ENCODE peak calls at places on chromosomes 6 and 20, in four cellular contexts. W is stomach; I is kidney; M is CD8-positive, alpha-beta T cell. T is an unnamed sample. For H3K4me1, the result is how much of the 10 kb centered on the place peaks cover.

GRCh38 chr20:37239026-37239451 is 22.6 kb downstream of the GHRH start:
- DNase-seq in W (no peak), I (no peak), M (no peak), T (no peak)

GRCh38 chr20:57509665-57510237 is 15.2 kb downstream of the CTCFL start:
- DNase-seq in W (peak), I (no peak), M (no peak), T (no peak)

GRCh38 chr6:34143884-34144580 is 1.9 kb downstream of the GRM4 start:
- DNase-seq in W (no peak), I (peak), M (peak), T (no peak)

GRCh38 chr6:55276745-55277627 is 50.3 kb upstream of the GFRAL start:
- DNase-seq in W (no peak), I (no peak), M (no peak), T (no peak)

GRCh38 chr6:148747493-148748160 is 797 bp downstream of the UST start:
- DNase-seq in W (peak), I (peak), M (peak), T (peak)

GRCh38 chr6:139474145-139475108 is 100.0 kb upstream of the CITED2 start:
- DNase-seq in W (no peak), I (no peak), M (no peak), T (peak)

GRCh38 chr6:31770860-31771259 is 6.3 kb downstream of the VWA7 start:
- DNase-seq in W (no peak), I (no peak), M (no peak), T (no peak)

GRCh38 chr6:167424060-167424673 is 99.3 kb downstream of the TTLL2 start:
- DNase-seq in W (peak), I (no peak), M (no peak), T (no peak)

GRCh38 chr20:11232249-11232648 is 558.5 kb upstream of the JAG1 start:
- DNase-seq in W (no peak), I (no peak), M (no peak), T (no peak)

GRCh38 chr20:6660441-6660840 is 107.0 kb upstream of the BMP2 start:
- DNase-seq in W (peak), I (peak), M (no peak), T (no peak)

GRCh38 chr6:138692978-138693909 is 80.3 kb upstream of the CCDC28A start:
- DNase-seq in W (peak), I (peak), M (peak), T (peak)

GRCh38 chr20:63895886-63896135 is 885 bp downstream of the DNAJC5 start:
- DNase-seq in W (no peak), I (no peak), M (no peak), T (no peak)

GRCh38 chr6:47057830-47058540 is 15.9 kb upstream of the ADGRF1 start:
- DNase-seq in W (no peak), I (no peak), M (no peak), T (no peak)

GRCh38 chr6:113160716-113161115 is 696.4 kb upstream of the MARCKS start:
- DNase-seq in W (no peak), I (no peak), M (no peak), T (no peak)

GRCh38 chr6:163483107-163483506 is 68.6 kb downstream of the QKI start:
- DNase-seq in W (no peak), I (no peak), M (no peak), T (no peak)

GRCh38 chr20:45890077-45890996 is 671 bp downstream of the NEURL2 start:
- DNase-seq in W (peak), I (peak), M (peak), T (peak)

GRCh38 chr20:59217162-59217561 is 53.5 kb downstream of the ZNF831 start:
- DNase-seq in W (no peak), I (no peak), M (no peak), T (no peak)

GRCh38 chr6:75169689-75170088 is 36.2 kb downstream of the COL12A1 start:
- DNase-seq in W (no peak), I (no peak), M (no peak), T (no peak)

GRCh38 chr20:13221673-13222318 is 722 bp downstream of the ISM1 start:
- DNase-seq in W (no peak), I (peak), M (peak), T (no peak)

GRCh38 chr6:136751478-136751956 is 40.8 kb downstream of the MAP3K5 start:
- DNase-seq in W (no peak), I (no peak), M (peak), T (no peak)

GRCh38 chr6:147043994-147044477 is 160.2 kb upstream of the STXBP5 start:
- DNase-seq in W (no peak), I (no peak), M (no peak), T (no peak)

GRCh38 chr6:105317607-105318533 is 85.0 kb downstream of the PREP start:
- DNase-seq in W (no peak), I (no peak), M (peak), T (no peak)

GRCh38 chr20:33554914-33555420 is 65.1 kb downstream of the CBFA2T2 start:
- DNase-seq in W (no peak), I (no peak), M (peak), T (no peak)

GRCh38 chr20:26208296-26209091 is 511.8 kb upstream of the ZNF337 start:
- DNase-seq in W (no peak), I (peak), M (peak), T (no peak)

GRCh38 chr6:147421903-147422302 is 86.6 kb upstream of the SAMD5 start:
- DNase-seq in W (no peak), I (no peak), M (no peak), T (no peak)

GRCh38 chr6:121523628-121524027 is 88.2 kb downstream of the GJA1 start:
- DNase-seq in W (no peak), I (no peak), M (no peak), T (no peak)

GRCh38 chr6:121522265-121522664 is 86.8 kb downstream of the GJA1 start:
- DNase-seq in W (no peak), I (no peak), M (no peak), T (no peak)

GRCh38 chr6:121522771-121523386 is 87.4 kb downstream of the GJA1 start:
- DNase-seq in W (no peak), I (no peak), M (no peak), T (no peak)

GRCh38 chr6:121520337-121521163 is 85.1 kb downstream of the GJA1 start:
- DNase-seq in W (no peak), I (no peak), M (no peak), T (no peak)

GRCh38 chr6:121521164-121521555 is 85.7 kb downstream of the GJA1 start:
- DNase-seq in W (no peak), I (no peak), M (no peak), T (no peak)
- H3K27ac ChIP-seq in W (no peak), I (no peak), M (no peak), T (no peak)

GRCh38 chr6:13445744-13446115 is 41.7 kb downstream of the GFOD1 start:
- DNase-seq in W (no peak), I (no peak), M (no peak), T (no peak)
- H3K4me1 ChIP-seq in W (half or more), I (under half), M (under half), T (under half)

GRCh38 chr20:61808497-61808896 is 257.2 kb downstream of the TAF4 start:
- DNase-seq in W (no peak), I (peak), M (no peak), T (no peak)
- H3K27ac ChIP-seq in W (no peak), I (no peak), M (no peak), T (no peak)

GRCh38 chr20:47029845-47030244 is 135.2 kb downstream of the EYA2 start:
- DNase-seq in W (no peak), I (no peak), M (no peak), T (no peak)

GRCh38 chr20:47031821-47032220 is 137.2 kb downstream of the EYA2 start:
- DNase-seq in W (no peak), I (no peak), M (no peak), T (no peak)

GRCh38 chr20:47030271-47030810 is 135.7 kb downstream of the EYA2 start:
- DNase-seq in W (no peak), I (no peak), M (no peak), T (no peak)

GRCh38 chr20:47032969-47033578 is 138.4 kb downstream of the EYA2 start:
- DNase-seq in W (no peak), I (no peak), M (no peak), T (no peak)

GRCh38 chr20:47031028-47031427 is 136.4 kb downstream of the EYA2 start:
- DNase-seq in W (no peak), I (no peak), M (no peak), T (no peak)
- H3K4me1 ChIP-seq in W (under half), I (under half), M (under half), T (under half)

GRCh38 chr6:133757330-133757729 is 131.6 kb upstream of the TCF21 start:
- DNase-seq in W (no peak), I (no peak), M (no peak), T (no peak)
- H3K27ac ChIP-seq in W (peak), I (no peak), M (no peak), T (no peak)

DNA sequence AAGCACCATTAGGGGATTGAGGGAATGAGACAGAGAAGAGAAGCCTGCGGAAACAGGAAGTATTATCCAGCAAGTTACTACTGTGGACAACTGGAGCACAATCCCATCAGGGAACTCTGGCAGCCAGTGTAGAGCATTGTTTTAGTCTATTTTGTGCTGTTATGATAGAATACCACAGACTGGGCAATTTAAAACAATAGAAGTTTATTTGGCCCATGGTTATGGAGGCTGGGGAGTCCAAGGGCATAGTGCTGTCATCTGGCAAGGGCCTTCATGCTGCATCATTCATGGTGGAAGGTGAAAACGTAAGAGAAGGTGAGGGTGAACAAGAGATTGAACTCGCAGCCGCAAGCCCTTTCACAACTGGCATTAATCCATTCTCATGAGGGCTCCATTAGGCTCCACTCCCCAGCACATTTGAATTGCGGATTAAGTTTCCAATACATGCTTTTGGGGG is 43.5 kb upstream of the SLC9A8 start:
- DNase-seq in W (no peak), I (no peak), M (no peak), T (no peak)
- H3K4me1 ChIP-seq in W (half or more), I (under half), M (under half), T (half or more)

GRCh38 chr6:44060622-44061374 is 66.5 kb downstream of the MRPL14 start:
- DNase-seq in W (no peak), I (no peak), M (no peak), T (no peak)
- H3K27ac ChIP-seq in W (no peak), I (no peak), M (no peak), T (peak)

DNA sequence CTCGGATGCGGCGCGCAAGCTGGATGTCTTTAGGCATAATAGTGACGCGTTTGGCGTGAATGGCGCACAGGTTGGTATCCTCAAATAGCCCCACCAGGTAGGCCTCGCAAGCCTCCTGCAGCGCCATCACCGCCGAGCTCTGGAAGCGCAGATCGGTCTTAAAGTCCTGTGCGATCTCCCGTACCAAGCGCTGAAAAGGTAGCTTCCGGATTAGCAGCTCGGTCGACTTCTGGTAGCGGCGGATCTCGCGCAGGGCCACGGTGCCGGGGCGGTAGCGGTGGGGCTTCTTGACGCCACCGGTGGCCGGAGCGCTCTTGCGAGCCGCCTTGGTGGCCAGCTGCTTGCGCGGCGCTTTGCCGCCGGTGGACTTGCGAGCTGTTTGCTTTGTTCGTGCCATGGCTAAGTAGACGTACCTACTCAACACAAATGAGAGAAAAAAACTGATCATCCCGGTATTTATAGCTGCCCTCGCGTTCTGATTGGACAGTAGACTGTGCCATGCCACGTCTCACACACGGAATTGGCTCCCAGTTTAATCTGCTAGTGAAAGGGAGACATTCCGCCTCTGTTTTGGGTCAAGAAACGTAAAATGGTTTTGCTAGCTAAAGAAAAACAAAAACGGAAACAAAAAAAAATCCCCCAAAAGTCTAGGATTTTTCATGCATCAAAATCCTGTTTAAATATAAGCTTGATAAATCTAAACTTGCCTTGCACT is 40.1 kb downstream of the OR2B2 start:
- DNase-seq in W (peak), I (peak), M (peak), T (peak)
- H3K4me1 ChIP-seq in W (under half), I (under half), M (under half), T (under half)

DNA sequence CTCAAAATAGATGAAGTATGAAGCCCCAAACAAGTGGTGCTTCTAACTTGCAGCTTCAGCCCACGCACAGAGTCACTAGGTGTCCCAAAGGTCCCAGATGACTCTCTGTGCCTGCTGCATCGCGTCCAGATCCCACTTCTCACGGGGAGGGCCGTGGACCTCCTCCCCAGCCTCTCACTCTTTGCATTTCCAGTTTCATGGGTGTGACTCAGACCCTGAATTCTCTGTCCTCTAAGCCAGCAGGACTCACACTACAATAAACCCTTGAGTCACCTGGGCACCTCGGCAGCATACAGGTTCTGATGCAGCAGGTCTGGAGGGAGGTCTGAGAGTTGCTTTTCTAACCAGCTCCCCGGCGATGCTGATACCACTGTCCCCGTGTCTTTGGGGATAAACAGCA is 114.0 kb upstream of the RIN2 start:
- DNase-seq in W (no peak), I (no peak), M (no peak), T (no peak)
- H3K27ac ChIP-seq in W (no peak), I (no peak), M (no peak), T (no peak)

DNA sequence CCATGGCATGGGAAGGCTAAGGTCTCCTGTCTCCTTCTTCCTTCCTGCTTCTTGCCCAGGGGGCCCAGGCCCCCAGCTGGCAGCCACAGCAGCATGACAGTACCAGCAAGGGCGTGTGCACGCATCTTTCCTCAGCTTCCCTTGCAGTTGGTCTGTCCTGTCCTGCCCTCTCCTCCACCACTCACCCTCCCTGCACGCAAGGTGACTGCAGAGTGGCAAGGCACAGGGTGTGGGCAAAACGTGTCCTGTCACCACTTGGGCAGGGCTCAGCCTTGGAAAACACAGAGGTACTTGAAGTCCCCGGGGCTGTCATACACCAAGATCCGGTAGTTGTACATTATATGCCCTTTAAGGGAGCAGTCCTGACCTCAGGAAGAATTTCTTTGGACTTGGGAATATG is 39.7 kb upstream of the TGM3 start:
- DNase-seq in W (no peak), I (no peak), M (no peak), T (no peak)
- H3K4me1 ChIP-seq in W (under half), I (under half), M (under half), T (under half)